ENCODE peak calls at places on chromosomes 16 and 17, in ten cellular contexts. A is cardiac muscle cell, W is HFF-Myc, K is lower leg skin, Y is cardiac fibroblast, S is left ventricle myocardium inferior, M is endothelial cell, Q is brain microvascular endothelial cell, F is Peyer's patch, X is AG09319. B is an unnamed sample.

GRCh38 chr17:60077672-60078519 is 825 bp downstream of the HEATR6 start:
- DNase-seq in A (peak; percentile 51), W (no peak), K (no peak), Y (peak; percentile 50), S (no peak), M (no peak), Q (no peak), F (peak; percentile 42), X (no peak), B (no peak)

GRCh38 chr17:79716183-79716797 is 14.5 kb upstream of the ENPP7 start:
- DNase-seq in A (no peak), W (no peak), K (no peak), Y (no peak), S (no peak), M (no peak), Q (no peak), F (no peak), X (no peak), B (no peak)

GRCh38 chr17:3514873-3515272 is 39.1 kb downstream of the ASPA start:
- DNase-seq in A (no peak), W (no peak), K (no peak), Y (no peak), S (no peak), M (no peak), Q (no peak), F (no peak), X (no peak), B (no peak)

GRCh38 chr16:3259829-3260228 is 3.4 kb upstream of the MEFV start:
- DNase-seq in A (no peak), W (no peak), K (no peak), Y (no peak), S (no peak), M (no peak), Q (no peak), F (no peak), X (no peak), B (no peak)

GRCh38 chr17:42166196-42166763 is 11.5 kb upstream of the RAB5C start:
- DNase-seq in A (no peak), W (no peak), K (no peak), Y (no peak), S (no peak), M (no peak), Q (no peak), F (no peak), X (no peak), B (no peak)

GRCh38 chr17:9658593-9659211 is 13.4 kb downstream of the USP43 start:
- DNase-seq in A (peak; percentile 45), W (peak; percentile 98), K (no peak), Y (no peak), S (no peak), M (no peak), Q (no peak), F (no peak), X (peak; percentile 48), B (no peak)

GRCh38 chr17:40646791-40647548 is 648 bp downstream of the SMARCE1 start:
- DNase-seq in A (peak; percentile 64), W (no peak), K (no peak), Y (peak; percentile 17), S (no peak), M (peak; percentile 46), Q (peak; percentile 28), F (peak; percentile 47), X (peak; percentile 15), B (no peak)

GRCh38 chr17:4733073-4733531 is 1.9 kb downstream of the MED11 start:
- DNase-seq in A (no peak), W (no peak), K (no peak), Y (no peak), S (no peak), M (no peak), Q (no peak), F (peak; percentile 71), X (no peak), B (no peak)

GRCh38 chr16:88131966-88132365 is 180.7 kb downstream of the BANP start:
- DNase-seq in A (no peak), W (no peak), K (no peak), Y (no peak), S (no peak), M (no peak), Q (no peak), F (no peak), X (no peak), B (no peak)

GRCh38 chr16:50924759-50925545 is 183.1 kb downstream of the CYLD start:
- DNase-seq in A (no peak), W (no peak), K (no peak), Y (no peak), S (no peak), M (no peak), Q (no peak), F (no peak), X (no peak), B (no peak)

GRCh38 chr17:19533718-19534561 is at the start of gene SLC47A1:
- DNase-seq in A (peak; percentile 27), W (no peak), K (no peak), Y (peak; percentile 36), S (peak; percentile 44), M (peak; percentile 33), Q (no peak), F (no peak), X (no peak), B (no peak)

GRCh38 chr17:8606415-8606814 is 24.1 kb downstream of the MYH10 start:
- DNase-seq in A (peak; percentile 49), W (no peak), K (no peak), Y (no peak), S (no peak), M (no peak), Q (no peak), F (no peak), X (no peak), B (no peak)

GRCh38 chr17:13597723-13598347 is 3.9 kb downstream of the HS3ST3A1 start:
- DNase-seq in A (peak; percentile 73), W (peak; percentile 29), K (no peak), Y (peak; percentile 71), S (no peak), M (peak; percentile 42), Q (no peak), F (no peak), X (peak; percentile 42), B (no peak)

GRCh38 chr17:41307647-41308046 is 1.5 kb downstream of the KRTAP16-1 start:
- DNase-seq in A (no peak), W (no peak), K (no peak), Y (peak; percentile 15), S (no peak), M (no peak), Q (peak; percentile 52), F (no peak), X (no peak), B (no peak)

GRCh38 chr16:53769185-53769584 is 65.2 kb downstream of the FTO start:
- DNase-seq in A (no peak), W (no peak), K (no peak), Y (no peak), S (no peak), M (no peak), Q (no peak), F (no peak), X (no peak), B (no peak)

GRCh38 chr17:56913000-56913866 is 616 bp downstream of the TRIM25 start:
- DNase-seq in A (peak; percentile 12), W (no peak), K (peak; percentile 19), Y (peak; percentile 19), S (no peak), M (peak; percentile 21), Q (no peak), F (no peak), X (no peak), B (no peak)

GRCh38 chr16:89581861-89582563 is 6.5 kb downstream of the CPNE7 start:
- DNase-seq in A (peak; percentile 78), W (no peak), K (no peak), Y (peak; percentile 82), S (no peak), M (no peak), Q (no peak), F (no peak), X (peak; percentile 48), B (no peak)

GRCh38 chr17:80671039-80671822 is 126.6 kb downstream of the RPTOR start:
- DNase-seq in A (no peak), W (no peak), K (no peak), Y (no peak), S (no peak), M (no peak), Q (no peak), F (no peak), X (no peak), B (no peak)

GRCh38 chr17:48561894-48562810 is 16.0 kb downstream of the HOXB4 start:
- DNase-seq in A (no peak), W (no peak), K (no peak), Y (no peak), S (no peak), M (no peak), Q (no peak), F (no peak), X (no peak), B (no peak)
- TF ChIP-seq CTCF in A (peak; percentile 26), W (peak; percentile 28), K (no peak), Y (peak; percentile 42), S (peak; percentile 8), M (peak; percentile 56), Q (peak; percentile 65), F (no peak), X (no peak), B (no peak)

GRCh38 chr17:11121680-11122079 is 119.3 kb upstream of the SHISA6 start:
- DNase-seq in A (no peak), W (no peak), K (no peak), Y (no peak), S (no peak), M (no peak), Q (no peak), F (no peak), X (no peak), B (no peak)
- TF ChIP-seq CTCF in A (no peak), W (no peak), K (no peak), Y (no peak), S (no peak), M (no peak), Q (no peak), F (no peak), X (no peak), B (no peak)

GRCh38 chr17:22703786-22704441 is 1011.6 kb downstream of the KCNJ18 start:
- DNase-seq in A (no peak), W (no peak), K (no peak), Y (no peak), S (no peak), M (no peak), Q (no peak), F (no peak), X (no peak), B (no peak)

GRCh38 chr17:22704674-22705073 is 1012.4 kb downstream of the KCNJ18 start:
- DNase-seq in A (no peak), W (no peak), K (no peak), Y (no peak), S (no peak), M (no peak), Q (no peak), F (no peak), X (no peak), B (no peak)

GRCh38 chr17:22707626-22708025 is 1015.3 kb downstream of the KCNJ18 start:
- DNase-seq in A (no peak), W (no peak), K (no peak), Y (no peak), S (no peak), M (no peak), Q (no peak), F (no peak), X (no peak), B (no peak)

GRCh38 chr17:22703204-22703603 is 1010.9 kb downstream of the KCNJ18 start:
- DNase-seq in A (no peak), W (no peak), K (no peak), Y (no peak), S (no peak), M (no peak), Q (no peak), F (no peak), X (no peak), B (no peak)
- TF ChIP-seq CTCF in A (no peak), W (peak; percentile 21), K (no peak), Y (no peak), S (no peak), M (no peak), Q (peak; percentile 21), F (no peak), X (no peak), B (no peak)

GRCh38 chr16:57475711-57476339 is 10.5 kb downstream of the DOK4 start:
- DNase-seq in A (peak; percentile 64), W (no peak), K (no peak), Y (peak; percentile 35), S (no peak), M (peak; percentile 89), Q (peak; percentile 49), F (peak; percentile 67), X (no peak), B (no peak)
- TF ChIP-seq CTCF in A (peak; percentile 77), W (peak; percentile 66), K (no peak), Y (peak; percentile 63), S (peak; percentile 65), M (peak; percentile 64), Q (peak; percentile 91), F (peak; percentile 41), X (no peak), B (no peak)